ENCODE peak calls at places on chromosome 12, in six cellular contexts. P is T-cell, K is SJCRH30, C is thoracic aorta, U is lower leg skin, H is hepatic stellate cell. T is an unnamed sample.

GRCh38 chr12:122835693-122836026 is 403 bp downstream of the HIP1R start:
- DNase-seq in P (no peak), H (peak), C (no peak), K (no peak), U (no peak), T (peak)

GRCh38 chr12:108560321-108560721 is 652 bp downstream of the SART3 start:
- DNase-seq in C (no peak), U (no peak), H (no peak), K (no peak), P (no peak), T (no peak)

GRCh38 chr12:67391034-67391433 is 121.9 kb downstream of the CAND1 start:
- DNase-seq in C (no peak), H (no peak), P (no peak), U (no peak), K (peak), T (no peak)

GRCh38 chr12:13661005-13661887 is 320.2 kb downstream of the GRIN2B start:
- DNase-seq in U (peak), P (no peak), H (peak), K (peak), C (no peak), T (no peak)

GRCh38 chr12:75571204-75571603 is 59.8 kb upstream of the KRR1 start:
- DNase-seq in U (no peak), K (no peak), C (no peak), H (no peak), P (no peak), T (no peak)

GRCh38 chr12:68113644-68114043 is 45.9 kb downstream of the IFNG start:
- DNase-seq in K (peak), H (no peak), U (no peak), P (peak), C (no peak), T (no peak)

GRCh38 chr12:8780389-8780788 is 42.0 kb upstream of the A2ML1 start:
- DNase-seq in H (peak), U (no peak), P (no peak), K (no peak), C (no peak), T (no peak)

GRCh38 chr12:69397978-69398377 is 38.4 kb downstream of the YEATS4 start:
- DNase-seq in C (no peak), H (no peak), K (no peak), P (no peak), U (no peak), T (no peak)

GRCh38 chr12:115023279-115023678 is 339.3 kb upstream of the TBX3 start:
- DNase-seq in K (peak), C (no peak), U (no peak), H (no peak), P (no peak), T (no peak)

GRCh38 chr12:11875414-11875935 is 195.3 kb upstream of the BCL2L14 start:
- DNase-seq in K (no peak), C (no peak), H (no peak), U (no peak), P (no peak), T (no peak)

GRCh38 chr12:57340104-57340503 is 89.1 kb upstream of the STAC3 start:
- DNase-seq in C (no peak), K (peak), H (peak), U (peak), P (no peak), T (no peak)

GRCh38 chr12:58557156-58557555 is 363.1 kb downstream of the LRIG3 start:
- DNase-seq in P (no peak), H (peak), C (no peak), K (no peak), U (no peak), T (no peak)

GRCh38 chr12:31118347-31118830 is 44.7 kb downstream of the DDX11 start:
- DNase-seq in K (peak), P (no peak), H (peak), U (no peak), C (no peak), T (peak)

GRCh38 chr12:2641209-2641608 is 153.6 kb upstream of the FKBP4 start:
- DNase-seq in U (no peak), H (peak), K (peak), C (no peak), P (no peak), T (peak)

GRCh38 chr12:96828169-96828789 is 78.8 kb upstream of the NEDD1 start:
- DNase-seq in P (no peak), U (no peak), K (peak), C (no peak), H (no peak), T (no peak)

GRCh38 chr12:89225401-89225800 is 126.9 kb downstream of the DUSP6 start:
- DNase-seq in K (no peak), H (no peak), U (peak), C (no peak), P (peak), T (peak)

GRCh38 chr12:127991408-127991940 is 275.5 kb upstream of the TMEM132C start:
- DNase-seq in K (no peak), U (no peak), C (no peak), P (no peak), H (no peak), T (no peak)

GRCh38 chr12:13044859-13045384 is 741 bp downstream of the FAM234B start:
- DNase-seq in H (peak), K (no peak), P (no peak), C (no peak), U (no peak), T (no peak)

GRCh38 chr12:80226576-80226975 is 127.2 kb downstream of the OTOGL start:
- DNase-seq in K (no peak), P (no peak), U (no peak), H (no peak), C (no peak), T (no peak)

GRCh38 chr12:58541300-58541690 is 379.0 kb downstream of the LRIG3 start:
- DNase-seq in C (no peak), H (no peak), U (no peak), K (no peak), P (no peak), T (no peak)

GRCh38 chr12:32920506-32921085 is 24.0 kb upstream of the PKP2 start:
- DNase-seq in P (no peak), U (no peak), H (no peak), K (no peak), C (no peak), T (no peak)

GRCh38 chr12:127809236-127809635 is 457.7 kb upstream of the TMEM132C start:
- DNase-seq in U (no peak), P (no peak), K (peak), C (no peak), H (peak), T (no peak)

GRCh38 chr12:65631621-65632111 is 192.6 kb upstream of the HMGA2 start:
- DNase-seq in C (peak), P (no peak), H (peak), U (peak), K (peak), T (no peak)

GRCh38 chr12:101857043-101857558 is 20.3 kb upstream of the DRAM1 start:
- DNase-seq in K (no peak), P (no peak), H (peak), U (no peak), C (no peak), T (no peak)

GRCh38 chr12:14315501-14315900 is 50.0 kb upstream of the ATF7IP start:
- DNase-seq in C (no peak), K (no peak), P (no peak), H (no peak), U (no peak), T (no peak)

GRCh38 chr12:75756771-75757170 is 245.4 kb upstream of the KRR1 start:
- DNase-seq in U (no peak), K (no peak), P (no peak), C (no peak), H (no peak), T (no peak)

GRCh38 chr12:113862570-113863454 is 103.3 kb downstream of the RBM19 start:
- DNase-seq in H (no peak), P (no peak), U (no peak), K (peak), C (no peak), T (no peak)

GRCh38 chr12:71069317-71069716 is 88.5 kb downstream of the TSPAN8 start:
- DNase-seq in P (no peak), C (no peak), U (no peak), H (no peak), K (no peak), T (no peak)

GRCh38 chr12:10406725-10407124 is 2.8 kb downstream of the KLRC4 start:
- DNase-seq in H (no peak), P (no peak), U (peak), K (no peak), C (no peak), T (no peak)

GRCh38 chr12:1481326-1481725 is 113.1 kb downstream of the FBXL14 start:
- DNase-seq in K (peak), H (no peak), C (no peak), U (no peak), P (no peak), T (no peak)

GRCh38 chr12:50662121-50662480 is 101.8 kb upstream of the ATF1 start:
- DNase-seq in U (no peak), H (no peak), P (no peak), K (no peak), C (no peak), T (no peak)

GRCh38 chr12:130765186-130765659 is 49.1 kb upstream of the RIMBP2 start:
- DNase-seq in C (no peak), K (peak), U (no peak), P (no peak), H (no peak), T (no peak)

GRCh38 chr12:20946732-20947131 is 136.2 kb downstream of the SLCO1B3 start:
- DNase-seq in P (no peak), U (no peak), K (peak), C (no peak), H (no peak), T (no peak)

T was measured in spleen.